ENCODE peak calls at places on chromosomes 6 and 20, in four cellular contexts. R is suprapubic skin; M is activated naive CD4-positive, alpha-beta T cell treated with anti-CD3 and anti-CD28 coated beads for 36 hours; S is H9. F is an unnamed sample.

GRCh38 chr6:105372142-105372861 is 30.6 kb downstream of the PREP start:
- DNase-seq in R (no peak), M (no peak), S (no peak), F (no peak)

GRCh38 chr6:54411767-54412166 is 103.5 kb downstream of the TINAG start:
- DNase-seq in R (no peak), M (no peak), S (no peak), F (no peak)

GRCh38 chr20:38127011-38127621 is 38.0 kb downstream of the TGM2 start:
- DNase-seq in R (peak), M (no peak), S (no peak), F (peak)

GRCh38 chr20:57657537-57658446 is 37.6 kb upstream of the ZBP1 start:
- DNase-seq in R (peak), M (peak), S (peak), F (peak)

GRCh38 chr20:44720994-44721784 is 6.0 kb downstream of the CCN5 start:
- DNase-seq in R (no peak), M (no peak), S (no peak), F (no peak)

GRCh38 chr6:13194852-13195251 is 133.5 kb downstream of the TBC1D7 start:
- DNase-seq in R (no peak), M (peak), S (peak), F (no peak)

GRCh38 chr20:37297066-37297736 is 7.7 kb downstream of the MANBAL start:
- DNase-seq in R (no peak), M (no peak), S (no peak), F (no peak)

GRCh38 chr6:78365473-78365872 is 501.9 kb upstream of the IRAK1BP1 start:
- DNase-seq in R (no peak), M (no peak), S (no peak), F (no peak)

F was measured in mesenteric fat pad.